ENCODE peak calls at places on chromosomes 1 and 21, in ten cellular contexts. T, A, F, D, C, R, O, Z, S and P are unnamed samples. For H3K4me1, the result is how much of the 10 kb centered on the place peaks cover.

GRCh38 chr1:26582053-26582835 is 52.7 kb downstream of the RPS6KA1 start:
- DNase-seq in O (no peak), D (no peak), F (no peak), T (peak), S (no peak), R (no peak), A (no peak), Z (no peak), C (no peak), P (no peak)

GRCh38 chr1:44650159-44650831 is 24.0 kb downstream of the TMEM53 start:
- DNase-seq in T (no peak), Z (no peak), A (no peak), R (no peak), S (peak), C (peak), O (no peak), D (no peak), F (no peak), P (no peak)

GRCh38 chr1:203733009-203733863 is 31.7 kb upstream of the LAX1 start:
- DNase-seq in T (no peak), S (no peak), D (no peak), R (no peak), Z (no peak), A (no peak), C (no peak), F (no peak), O (no peak), P (no peak)

GRCh38 chr1:42282867-42283583 is 52.0 kb downstream of the FOXJ3 start:
- DNase-seq in F (no peak), C (no peak), D (no peak), R (no peak), Z (peak), T (peak), O (no peak), S (no peak), A (no peak), P (no peak)

GRCh38 chr1:162316187-162316586 is 60.5 kb downstream of the SPATA46 start:
- DNase-seq in T (no peak), R (no peak), O (no peak), F (no peak), S (no peak), Z (no peak), A (no peak), C (no peak), D (no peak), P (no peak)

GRCh38 chr1:162944974-162945639 is 84.1 kb upstream of the CCDC190 start:
- DNase-seq in O (no peak), F (no peak), R (no peak), C (no peak), T (no peak), D (no peak), Z (no peak), A (no peak), S (no peak), P (no peak)

GRCh38 chr1:44810101-44810761 is 1.9 kb downstream of the BTBD19 start:
- DNase-seq in O (no peak), S (peak), R (peak), C (no peak), Z (peak), A (no peak), T (no peak), D (peak), F (no peak), P (no peak)

GRCh38 chr1:198890531-198890930 is 251.7 kb downstream of the PTPRC start:
- DNase-seq in O (peak), Z (peak), C (no peak), D (peak), T (no peak), R (no peak), F (no peak), A (no peak), S (no peak), P (no peak)

GRCh38 chr1:18535391-18536210 is 54.9 kb downstream of the KLHDC7A start:
- DNase-seq in Z (no peak), A (no peak), O (no peak), R (no peak), F (peak), S (no peak), T (no peak), D (no peak), C (no peak), P (no peak)

GRCh38 chr1:102970496-102971078 is 137.7 kb downstream of the COL11A1 start:
- DNase-seq in T (peak), F (no peak), O (peak), S (no peak), C (peak), A (peak), Z (peak), D (peak), R (no peak), P (no peak)

GRCh38 chr1:230142608-230143209 is 75.7 kb downstream of the GALNT2 start:
- DNase-seq in Z (no peak), O (no peak), C (no peak), F (no peak), D (peak), S (no peak), T (no peak), A (no peak), R (no peak), P (no peak)

GRCh38 chr1:19683351-19683750 is 18.7 kb downstream of the HTR6 start:
- DNase-seq in D (no peak), T (peak), S (no peak), Z (no peak), A (no peak), R (no peak), O (no peak), C (no peak), F (no peak), P (no peak)

GRCh38 chr1:30054126-30054525 is 669.3 kb downstream of the MATN1 start:
- DNase-seq in F (no peak), T (no peak), R (no peak), C (no peak), O (no peak), Z (no peak), D (no peak), S (no peak), A (no peak), P (no peak)

GRCh38 chr1:178055093-178055492 is 38.8 kb upstream of the RASAL2 start:
- DNase-seq in Z (peak), O (peak), D (no peak), F (peak), R (no peak), C (no peak), S (no peak), A (peak), T (no peak), P (no peak)

GRCh38 chr1:97088386-97088785 is 366.8 kb downstream of the PTBP2 start:
- DNase-seq in S (no peak), Z (no peak), T (no peak), R (no peak), C (no peak), A (peak), F (no peak), O (no peak), D (no peak), P (no peak)

GRCh38 chr1:171142451-171143121 is 42.5 kb upstream of the FMO2 start:
- DNase-seq in O (no peak), C (no peak), A (no peak), F (peak), T (peak), R (no peak), D (peak), S (no peak), Z (peak), P (no peak)

GRCh38 chr1:214377886-214378285 is 96.9 kb downstream of the SMYD2 start:
- DNase-seq in T (peak), A (no peak), F (no peak), R (no peak), Z (peak), C (no peak), S (no peak), O (no peak), D (peak), P (no peak)

GRCh38 chr1:61376151-61376550 is 293.8 kb downstream of the NFIA start:
- DNase-seq in F (no peak), O (no peak), T (no peak), R (no peak), A (no peak), Z (no peak), S (no peak), C (no peak), D (no peak), P (no peak)

GRCh38 chr1:209720826-209721225 is 16.2 kb downstream of the HSD11B1 start:
- DNase-seq in R (no peak), S (no peak), A (no peak), D (peak), Z (no peak), T (no peak), C (no peak), O (no peak), F (no peak), P (no peak)

GRCh38 chr1:201730611-201731010 is 98.3 kb upstream of the IPO9 start:
- DNase-seq in S (no peak), D (no peak), Z (no peak), R (no peak), T (no peak), C (no peak), O (no peak), A (no peak), F (no peak), P (no peak)

GRCh38 chr1:7454895-7455784 is 316.0 kb upstream of the VAMP3 start:
- DNase-seq in F (no peak), A (no peak), C (no peak), Z (no peak), D (no peak), T (peak), R (no peak), O (no peak), S (no peak), P (no peak)

GRCh38 chr1:43443197-43443946 is 10.4 kb downstream of the HYI start:
- DNase-seq in D (no peak), C (no peak), O (no peak), F (no peak), S (peak), A (no peak), Z (no peak), T (no peak), R (no peak), P (no peak)

GRCh38 chr1:61757945-61758344 is 15.7 kb downstream of the PATJ start:
- DNase-seq in F (no peak), Z (peak), A (no peak), R (no peak), D (no peak), T (peak), O (no peak), C (no peak), S (no peak), P (no peak)

GRCh38 chr1:155420788-155421187 is 100.1 kb downstream of the RUSC1 start:
- DNase-seq in A (no peak), S (no peak), R (no peak), O (no peak), C (no peak), Z (no peak), F (no peak), T (no peak), D (no peak), P (no peak)

GRCh38 chr1:18112611-18113010 is 5.0 kb downstream of the IGSF21 start:
- DNase-seq in S (no peak), O (no peak), A (no peak), Z (no peak), R (no peak), C (no peak), F (no peak), T (no peak), D (no peak), P (no peak)

GRCh38 chr1:15650433-15650832 is 33.2 kb downstream of the DDI2 start:
- DNase-seq in C (no peak), D (no peak), Z (no peak), O (no peak), T (no peak), S (no peak), F (no peak), A (no peak), R (no peak), P (no peak)

GRCh38 chr1:56477164-56478111 is 101.9 kb downstream of the PLPP3 start:
- DNase-seq in A (no peak), S (peak), D (peak), O (no peak), T (peak), Z (peak), C (peak), F (peak), R (no peak), P (no peak)

GRCh38 chr1:230414102-230414501 is 12.0 kb downstream of the PGBD5 start:
- DNase-seq in T (no peak), C (no peak), A (no peak), D (no peak), R (no peak), Z (no peak), F (no peak), S (no peak), O (no peak), P (no peak)

GRCh38 chr1:21035794-21036193 is 140.9 kb downstream of the EIF4G3 start:
- DNase-seq in D (no peak), Z (no peak), C (no peak), O (no peak), R (no peak), S (no peak), T (no peak), A (no peak), F (no peak), P (no peak)

DNA sequence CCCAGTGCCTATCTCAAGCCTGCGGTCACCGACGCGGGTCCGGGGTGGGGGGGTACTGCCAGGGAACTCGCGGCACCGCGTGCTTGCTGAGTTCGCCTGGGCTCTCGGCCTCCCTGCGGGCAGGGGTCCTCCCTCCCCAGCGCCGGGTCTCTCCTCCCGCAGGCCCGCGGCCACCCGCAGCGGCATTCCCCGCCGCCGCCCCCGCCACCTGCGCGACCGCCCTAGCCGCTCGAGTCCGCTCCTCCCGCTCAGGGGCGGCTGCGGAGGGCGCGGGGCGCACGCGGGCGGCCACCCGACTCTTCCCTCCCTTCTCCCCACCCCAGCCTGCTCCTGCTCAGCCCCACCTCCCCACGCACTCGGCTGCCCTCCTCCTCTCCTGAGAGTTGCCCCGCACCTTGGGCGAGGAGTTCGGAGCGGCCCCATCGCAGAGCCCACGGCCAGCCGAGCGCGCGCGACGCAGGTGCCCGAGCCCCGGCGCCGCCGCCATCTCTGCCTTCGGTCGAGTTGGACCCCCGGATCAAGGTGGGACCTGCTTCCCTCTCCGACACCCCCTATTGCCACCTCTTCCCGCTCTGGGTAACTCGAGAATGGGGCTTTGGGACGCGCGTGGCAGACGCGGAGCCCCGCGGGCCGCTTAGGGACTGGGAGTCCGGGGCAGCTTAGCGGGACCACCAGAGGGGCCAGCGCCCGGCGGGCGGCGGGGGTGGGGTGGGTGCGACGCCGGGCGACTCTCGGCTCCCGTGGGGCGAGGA is 105.0 kb downstream of the LEPR start:
- DNase-seq in S (peak), Z (peak), O (no peak), R (no peak), C (peak), D (peak), F (no peak), A (no peak), T (peak), P (no peak)
- H3K4me3 ChIP-seq in S (peak), Z (peak), O (peak), R (no peak), C (peak), D (peak), F (peak), A (no peak), T (peak), P (no peak)

DNA sequence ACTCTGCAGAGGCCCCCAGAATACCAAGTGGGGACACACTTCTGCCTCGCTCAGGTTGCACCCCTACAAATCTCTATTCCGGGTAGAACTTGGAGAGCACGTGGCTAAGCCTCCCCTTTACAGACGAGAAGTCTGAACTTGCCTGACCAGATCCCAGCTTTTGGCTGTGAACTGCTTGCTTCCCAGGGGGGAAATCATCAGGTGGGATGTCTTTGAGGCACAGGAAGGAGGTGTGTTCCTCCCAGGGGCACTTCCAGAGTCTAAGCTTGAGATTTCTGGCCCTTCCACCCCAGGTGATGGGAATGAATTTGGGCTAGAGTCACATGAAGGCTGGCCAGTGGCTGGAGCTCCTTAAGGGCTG is 1.3 kb upstream of the S100A3 start:
- DNase-seq in O (no peak), S (no peak), Z (no peak), R (no peak), D (no peak), C (no peak), T (no peak), F (no peak), A (no peak), P (no peak)
- H3K4me1 ChIP-seq in O (half or more), S (under half), Z (under half), R (under half), D (half or more), C (under half), T (half or more), F (under half), A (under half), P (under half)

GRCh38 chr1:66535853-66536252 is 1.9 kb downstream of the SGIP1 start:
- DNase-seq in S (no peak), A (no peak), F (no peak), T (no peak), R (no peak), Z (no peak), O (no peak), C (no peak), D (no peak), P (no peak)
- H3K4me3 ChIP-seq in S (peak), A (no peak), F (no peak), T (peak), R (no peak), Z (no peak), O (peak), C (no peak), D (peak), P (no peak)

DNA sequence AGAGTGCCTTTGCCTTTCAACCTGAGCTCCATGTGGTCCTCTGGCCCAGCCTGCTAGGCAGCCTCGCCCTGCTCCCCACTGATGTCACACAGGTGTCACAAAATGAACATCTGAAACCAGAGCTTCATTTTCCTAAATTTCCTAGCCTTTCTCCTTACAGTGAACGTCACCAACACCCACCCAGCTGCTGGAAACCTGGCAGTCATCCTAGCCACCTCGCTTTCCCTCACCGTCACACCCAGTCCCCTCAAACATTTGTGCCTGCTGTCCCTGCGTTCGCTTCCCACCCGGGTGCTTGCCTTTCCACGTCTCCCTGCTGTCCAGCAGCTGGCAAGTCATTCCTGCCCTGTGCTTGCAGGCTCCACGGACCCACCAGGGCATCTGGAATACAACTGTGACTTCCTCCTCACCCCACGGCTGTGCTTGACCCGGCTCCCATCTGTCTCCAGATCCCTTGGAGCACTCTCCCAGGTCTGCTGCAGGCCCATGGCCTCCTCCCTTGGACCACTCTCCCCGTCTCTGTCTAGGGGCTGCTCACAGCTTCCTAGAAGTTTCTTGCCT is 23.5 kb downstream of the ADARB1 start:
- DNase-seq in O (no peak), F (no peak), T (no peak), S (no peak), D (no peak), C (no peak), A (no peak), Z (no peak), R (no peak), P (no peak)
- H3K4me1 ChIP-seq in O (under half), F (under half), T (under half), S (half or more), D (under half), C (under half), A (under half), Z (under half), R (under half), P (under half)

GRCh38 chr1:164641353-164641730 is 82.4 kb downstream of the PBX1 start:
- DNase-seq in T (peak), F (no peak), S (peak), C (no peak), Z (no peak), O (no peak), R (no peak), A (no peak), D (peak), P (no peak)
- H3K4me3 ChIP-seq in T (no peak), F (no peak), S (peak), C (no peak), Z (no peak), O (no peak), R (no peak), A (no peak), D (no peak), P (no peak)

GRCh38 chr1:211912064-211912463 is 81.5 kb upstream of the LPGAT1 start:
- DNase-seq in O (no peak), A (no peak), S (no peak), R (no peak), C (no peak), Z (no peak), D (no peak), F (no peak), T (no peak), P (no peak)

GRCh38 chr1:211910917-211911485 is 80.4 kb upstream of the LPGAT1 start:
- DNase-seq in R (no peak), Z (no peak), O (no peak), F (no peak), C (no peak), D (no peak), S (no peak), A (no peak), T (peak), P (no peak)

GRCh38 chr1:211909385-211909784 is 78.8 kb upstream of the LPGAT1 start:
- DNase-seq in O (no peak), Z (no peak), C (no peak), F (no peak), T (no peak), R (no peak), A (no peak), D (no peak), S (no peak), P (no peak)

GRCh38 chr1:211910136-211910884 is 79.7 kb upstream of the LPGAT1 start:
- DNase-seq in O (no peak), R (no peak), T (no peak), S (no peak), C (no peak), Z (no peak), F (no peak), A (no peak), D (no peak), P (no peak)

DNA sequence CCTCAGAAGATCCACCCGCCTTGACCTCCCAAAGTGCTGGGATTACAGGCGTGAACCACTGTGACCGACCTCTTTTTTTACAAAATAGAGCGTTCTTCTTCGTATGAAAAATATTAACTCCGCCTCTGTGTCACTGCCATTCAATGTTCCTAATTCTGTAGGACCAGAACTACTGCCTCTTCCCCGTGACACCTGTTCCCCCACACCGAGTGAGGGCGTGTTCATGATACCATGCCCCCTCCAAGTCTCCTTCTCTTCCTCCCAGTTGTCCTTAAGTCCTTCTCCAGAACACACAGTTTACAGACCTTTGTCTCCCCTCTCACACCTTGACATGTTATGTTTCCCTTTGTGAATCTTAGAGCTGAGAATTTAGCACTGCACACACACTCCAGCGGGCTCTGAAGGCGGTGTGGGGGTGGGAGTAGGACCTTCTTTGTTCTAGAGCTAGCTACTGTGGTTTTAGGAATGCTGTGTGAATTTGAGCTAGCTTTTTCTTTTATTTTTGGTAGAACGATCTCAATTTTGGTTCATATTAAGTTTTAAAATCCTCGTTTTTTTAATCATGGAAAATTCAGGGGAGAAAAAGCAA is 82.4 kb upstream of the LPGAT1 start:
- DNase-seq in R (no peak), D (no peak), O (no peak), F (no peak), S (no peak), A (no peak), T (no peak), Z (no peak), C (no peak), P (no peak)
- H3K4me1 ChIP-seq in R (under half), D (under half), O (under half), F (under half), S (under half), A (under half), T (under half), Z (under half), C (under half), P (under half)

GRCh38 chr1:236060286-236060685 is 4.6 kb downstream of the NID1 start:
- DNase-seq in S (no peak), T (no peak), Z (no peak), O (no peak), D (no peak), A (no peak), F (no peak), C (no peak), R (no peak), P (no peak)
- H3K4me3 ChIP-seq in S (no peak), T (no peak), Z (no peak), O (no peak), D (no peak), A (no peak), F (no peak), C (no peak), R (no peak), P (no peak)